ENCODE peak calls at places on chromosomes 4 and X, in seven cellular contexts. One of them, this sample, is unnamed.

GRCh38 chrX:78119521-78120227 is 15.6 kb downstream of the PGK1 start:
- DNase-seq in fibroblast of lung: no peak
- DNase-seq in NCI-H510A treated with DMSO at 0.1 percent for 48 hours: peak
- DNase-seq in GM04504: no peak
- DNase-seq in left ventricle myocardium inferior: no peak
- DNase-seq in Calu3: no peak
- DNase-seq in KBM-7: peak
- DNase-seq in this sample: no peak

GRCh38 chr4:2788532-2789103 is 4.3 kb upstream of the SH3BP2 start:
- DNase-seq in fibroblast of lung: no peak
- DNase-seq in NCI-H510A treated with DMSO at 0.1 percent for 48 hours: no peak
- DNase-seq in GM04504: no peak
- DNase-seq in left ventricle myocardium inferior: peak
- DNase-seq in Calu3: no peak
- DNase-seq in KBM-7: no peak
- DNase-seq in this sample: no peak

GRCh38 chr4:82785248-82786003 is 13.2 kb downstream of the SCD5 start:
- DNase-seq in fibroblast of lung: peak
- DNase-seq in NCI-H510A treated with DMSO at 0.1 percent for 48 hours: no peak
- DNase-seq in GM04504: peak
- DNase-seq in left ventricle myocardium inferior: no peak
- DNase-seq in Calu3: peak
- DNase-seq in KBM-7: peak
- DNase-seq in this sample: no peak

GRCh38 chrX:116490091-116490490 is 27.3 kb upstream of the CT83 start:
- DNase-seq in fibroblast of lung: peak
- DNase-seq in NCI-H510A treated with DMSO at 0.1 percent for 48 hours: peak
- DNase-seq in GM04504: no peak
- DNase-seq in left ventricle myocardium inferior: no peak
- DNase-seq in Calu3: no peak
- DNase-seq in KBM-7: peak
- DNase-seq in this sample: no peak

GRCh38 chr4:3384771-3385701 is 56.7 kb upstream of the HGFAC start:
- DNase-seq in fibroblast of lung: no peak
- DNase-seq in NCI-H510A treated with DMSO at 0.1 percent for 48 hours: peak
- DNase-seq in GM04504: no peak
- DNase-seq in left ventricle myocardium inferior: peak
- DNase-seq in Calu3: no peak
- DNase-seq in KBM-7: peak
- DNase-seq in this sample: no peak

GRCh38 chr4:70838400-70838971 is 1.2 kb downstream of the GRSF1 start:
- DNase-seq in fibroblast of lung: peak
- DNase-seq in NCI-H510A treated with DMSO at 0.1 percent for 48 hours: peak
- DNase-seq in GM04504: no peak
- DNase-seq in left ventricle myocardium inferior: no peak
- DNase-seq in Calu3: no peak
- DNase-seq in KBM-7: peak
- DNase-seq in this sample: no peak

GRCh38 chrX:135556055-135556454 is 35.6 kb downstream of the INTS6L start:
- DNase-seq in fibroblast of lung: no peak
- DNase-seq in NCI-H510A treated with DMSO at 0.1 percent for 48 hours: no peak
- DNase-seq in GM04504: no peak
- DNase-seq in left ventricle myocardium inferior: no peak
- DNase-seq in Calu3: no peak
- DNase-seq in KBM-7: peak
- DNase-seq in this sample: peak

GRCh38 chr4:118915468-118915867 is 26.8 kb downstream of the SYNPO2 start:
- DNase-seq in fibroblast of lung: no peak
- DNase-seq in NCI-H510A treated with DMSO at 0.1 percent for 48 hours: no peak
- DNase-seq in GM04504: no peak
- DNase-seq in left ventricle myocardium inferior: no peak
- DNase-seq in Calu3: no peak
- DNase-seq in KBM-7: no peak
- DNase-seq in this sample: no peak

GRCh38 chr4:113468165-113469022 is 293.1 kb downstream of the CAMK2D start:
- DNase-seq in fibroblast of lung: peak
- DNase-seq in NCI-H510A treated with DMSO at 0.1 percent for 48 hours: no peak
- DNase-seq in GM04504: peak
- DNase-seq in left ventricle myocardium inferior: peak
- DNase-seq in Calu3: peak
- DNase-seq in KBM-7: no peak
- DNase-seq in this sample: peak

GRCh38 chrX:24314019-24314635 is at the start of gene SUPT20HL2:
- DNase-seq in fibroblast of lung: no peak
- DNase-seq in NCI-H510A treated with DMSO at 0.1 percent for 48 hours: no peak
- DNase-seq in GM04504: no peak
- DNase-seq in left ventricle myocardium inferior: no peak
- DNase-seq in Calu3: no peak
- DNase-seq in KBM-7: no peak
- DNase-seq in this sample: no peak

GRCh38 chrX:30649859-30650258 is 3.4 kb upstream of the GK start:
- DNase-seq in fibroblast of lung: peak
- DNase-seq in NCI-H510A treated with DMSO at 0.1 percent for 48 hours: no peak
- DNase-seq in GM04504: no peak
- DNase-seq in left ventricle myocardium inferior: no peak
- DNase-seq in Calu3: peak
- DNase-seq in KBM-7: no peak
- DNase-seq in this sample: no peak

GRCh38 chr4:168540865-168541607 is 44.2 kb downstream of the PALLD start:
- DNase-seq in fibroblast of lung: no peak
- DNase-seq in NCI-H510A treated with DMSO at 0.1 percent for 48 hours: no peak
- DNase-seq in GM04504: no peak
- DNase-seq in left ventricle myocardium inferior: no peak
- DNase-seq in Calu3: no peak
- DNase-seq in KBM-7: no peak
- DNase-seq in this sample: no peak

GRCh38 chr4:77342170-77342810 is 185.3 kb downstream of the CCNG2 start:
- DNase-seq in fibroblast of lung: peak
- DNase-seq in NCI-H510A treated with DMSO at 0.1 percent for 48 hours: no peak
- DNase-seq in GM04504: no peak
- DNase-seq in left ventricle myocardium inferior: no peak
- DNase-seq in Calu3: no peak
- DNase-seq in KBM-7: no peak
- DNase-seq in this sample: no peak

GRCh38 chrX:150527108-150527507 is 41.3 kb upstream of the MTM1 start:
- DNase-seq in fibroblast of lung: no peak
- DNase-seq in NCI-H510A treated with DMSO at 0.1 percent for 48 hours: no peak
- DNase-seq in GM04504: no peak
- DNase-seq in left ventricle myocardium inferior: no peak
- DNase-seq in Calu3: no peak
- DNase-seq in KBM-7: no peak
- DNase-seq in this sample: no peak

GRCh38 chr4:2805712-2806391 is 13.0 kb downstream of the SH3BP2 start:
- DNase-seq in fibroblast of lung: no peak
- DNase-seq in NCI-H510A treated with DMSO at 0.1 percent for 48 hours: no peak
- DNase-seq in GM04504: no peak
- DNase-seq in left ventricle myocardium inferior: peak
- DNase-seq in Calu3: peak
- DNase-seq in KBM-7: no peak
- DNase-seq in this sample: no peak

GRCh38 chrX:7120578-7121219 is 26.8 kb upstream of the STS start:
- DNase-seq in fibroblast of lung: peak
- DNase-seq in NCI-H510A treated with DMSO at 0.1 percent for 48 hours: peak
- DNase-seq in GM04504: no peak
- DNase-seq in left ventricle myocardium inferior: no peak
- DNase-seq in Calu3: no peak
- DNase-seq in KBM-7: no peak
- DNase-seq in this sample: no peak

This sample was measured in AML-193.